ENCODE peak calls at places on chromosome 3, in four cellular contexts. L, M, Z and Q are unnamed samples.

GRCh38 chr3:112649478-112649735 is 8.5 kb upstream of the CCDC80 start:
- DNase-seq in L (peak), M (no peak), Z (peak), Q (no peak)

GRCh38 chr3:145785650-145786049 is 375.3 kb downstream of the PLOD2 start:
- DNase-seq in L (no peak), M (no peak), Z (no peak), Q (no peak)

GRCh38 chr3:160472344-160472743 is 22.8 kb upstream of the TRIM59 start:
- DNase-seq in L (no peak), M (no peak), Z (no peak), Q (no peak)

GRCh38 chr3:168051579-168052183 is 44.0 kb downstream of the GOLIM4 start:
- DNase-seq in L (peak), M (no peak), Z (peak), Q (peak)

GRCh38 chr3:50317303-50317702 is 5.2 kb downstream of the HYAL2 start:
- DNase-seq in L (no peak), M (peak), Z (no peak), Q (no peak)

GRCh38 chr3:37996785-37997301 is 6.3 kb downstream of the VILL start:
- DNase-seq in L (peak), M (peak), Z (peak), Q (peak)

GRCh38 chr3:19702416-19703078 is 231.5 kb downstream of the EFHB start:
- DNase-seq in L (no peak), M (peak), Z (no peak), Q (no peak)

GRCh38 chr3:64361962-64362735 is 136.9 kb upstream of the PRICKLE2 start:
- DNase-seq in L (no peak), M (no peak), Z (no peak), Q (peak)

GRCh38 chr3:132972333-132972732 is 65.9 kb upstream of the TMEM108 start:
- DNase-seq in L (no peak), M (no peak), Z (peak), Q (no peak)

GRCh38 chr3:156865732-156866131 is 39.6 kb downstream of the LEKR1 start:
- DNase-seq in L (peak), M (no peak), Z (peak), Q (no peak)